ENCODE peak calls at places on chromosomes 16 and 17, in seven cellular contexts. T, F, V, W, J, Q and U are unnamed samples.
A peak's percentile ranks its signal among the peaks of the same experiment; 100 is the strongest.

GRCh38 chr16:16048904-16049582 is 99.6 kb downstream of the ABCC1 start:
- DNase-seq in T (no peak), F (peak; percentile 53), V (no peak), W (no peak), J (no peak), Q (no peak), U (no peak)

GRCh38 chr16:83402969-83403368 is 404.8 kb upstream of the HSBP1 start:
- DNase-seq in T (no peak), F (no peak), V (no peak), W (no peak), J (no peak), Q (no peak), U (no peak)

GRCh38 chr17:28738680-28739384 is 5.0 kb upstream of the TRAF4 start:
- DNase-seq in T (no peak), F (no peak), V (peak; percentile 35), W (peak; percentile 69), J (no peak), Q (no peak), U (no peak)

GRCh38 chr17:50354776-50355175 is 8.8 kb downstream of the XYLT2 start:
- DNase-seq in T (no peak), F (no peak), V (no peak), W (no peak), J (no peak), Q (no peak), U (no peak)

GRCh38 chr17:76076765-76077581 is 2.0 kb upstream of the ZACN start:
- DNase-seq in T (no peak), F (no peak), V (peak; percentile 39), W (no peak), J (no peak), Q (no peak), U (peak; percentile 78)

GRCh38 chr17:58703137-58703846 is 10.9 kb downstream of the RAD51C start:
- DNase-seq in T (no peak), F (no peak), V (no peak), W (no peak), J (no peak), Q (no peak), U (no peak)

GRCh38 chr17:34764716-34765115 is 185.3 kb downstream of the TMEM132E start:
- DNase-seq in T (no peak), F (no peak), V (no peak), W (no peak), J (no peak), Q (no peak), U (no peak)

GRCh38 chr16:31409433-31409832 is 16.3 kb downstream of the ITGAD start:
- DNase-seq in T (no peak), F (no peak), V (no peak), W (no peak), J (no peak), Q (no peak), U (no peak)

GRCh38 chr16:55678061-55678935 is 22.5 kb downstream of the SLC6A2 start:
- DNase-seq in T (no peak), F (peak; percentile 30), V (no peak), W (no peak), J (no peak), Q (no peak), U (no peak)

GRCh38 chr17:21523482-21524210 is 147.5 kb downstream of the KCNJ12 start:
- DNase-seq in T (no peak), F (no peak), V (no peak), W (no peak), J (no peak), Q (no peak), U (no peak)

GRCh38 chr17:73546121-73546520 is 98.1 kb downstream of the SDK2 start:
- DNase-seq in T (no peak), F (no peak), V (no peak), W (no peak), J (no peak), Q (no peak), U (no peak)

GRCh38 chr16:47503936-47504335 is 42.8 kb downstream of the PHKB start:
- DNase-seq in T (no peak), F (no peak), V (no peak), W (no peak), J (no peak), Q (no peak), U (no peak)

GRCh38 chr17:82869536-82869935 is 29.7 kb upstream of the ZNF750 start:
- DNase-seq in T (no peak), F (no peak), V (no peak), W (no peak), J (no peak), Q (no peak), U (no peak)

GRCh38 chr16:63922563-63922962 is 1199.3 kb downstream of the CDH11 start:
- DNase-seq in T (no peak), F (no peak), V (no peak), W (no peak), J (no peak), Q (no peak), U (no peak)

GRCh38 chr17:50355336-50355700 is 9.4 kb downstream of the XYLT2 start:
- DNase-seq in T (no peak), F (no peak), V (no peak), W (no peak), J (no peak), Q (no peak), U (no peak)

GRCh38 chr17:44585315-44585714 is 28.0 kb downstream of the FZD2 start:
- DNase-seq in T (no peak), F (no peak), V (no peak), W (no peak), J (no peak), Q (no peak), U (no peak)

GRCh38 chr16:4613636-4614570 is 785 bp downstream of the UBALD1 start:
- DNase-seq in T (no peak), F (peak; percentile 35), V (peak; percentile 55), W (peak; percentile 20), J (no peak), Q (no peak), U (no peak)

GRCh38 chr17:21279582-21279981 is 4.9 kb upstream of the MAP2K3 start:
- DNase-seq in T (no peak), F (no peak), V (no peak), W (no peak), J (no peak), Q (no peak), U (no peak)

GRCh38 chr17:16419074-16419928 is 3.9 kb downstream of the TRPV2 start:
- DNase-seq in T (no peak), F (no peak), V (peak; percentile 83), W (peak; percentile 54), J (no peak), Q (no peak), U (no peak)

GRCh38 chr17:37483311-37484039 is 6.2 kb upstream of the DUSP14 start:
- DNase-seq in T (no peak), F (no peak), V (no peak), W (no peak), J (no peak), Q (no peak), U (no peak)

GRCh38 chr16:50278251-50278650 is 11.9 kb downstream of the ADCY7 start:
- DNase-seq in T (no peak), F (no peak), V (no peak), W (no peak), J (no peak), Q (no peak), U (no peak)

GRCh38 chr17:78045316-78045715 is 83.2 kb downstream of the TMC6 start:
- DNase-seq in T (no peak), F (no peak), V (no peak), W (no peak), J (no peak), Q (no peak), U (no peak)